ENCODE peak calls at places on chromosome 2, in seven cellular contexts. F is breast epithelium, B is neuronal stem cell, H is HepG2, W is cardiac fibroblast, P is cardiac muscle cell, Y is fibroblast of pulmonary artery. L is an unnamed sample.

GRCh38 chr2:101771226-101771906 is 73.9 kb downstream of the MAP4K4 start:
- DNase-seq in F (no peak), B (no peak), H (no peak), W (peak), P (no peak), Y (peak), L (no peak)

GRCh38 chr2:25062461-25062860 is 20.6 kb downstream of the EFR3B start:
- DNase-seq in F (peak), B (no peak), H (no peak), W (no peak), P (no peak), Y (no peak), L (no peak)

GRCh38 chr2:111688501-111688900 is 195.5 kb downstream of the ANAPC1 start:
- DNase-seq in F (no peak), B (no peak), H (no peak), W (no peak), P (no peak), Y (no peak), L (no peak)

GRCh38 chr2:195442458-195443175 is 214.4 kb upstream of the SLC39A10 start:
- DNase-seq in F (no peak), B (no peak), H (no peak), W (no peak), P (no peak), Y (no peak), L (no peak)

GRCh38 chr2:118670868-118671267 is 176.6 kb downstream of the EN1 start:
- DNase-seq in F (no peak), B (no peak), H (no peak), W (peak), P (peak), Y (peak), L (peak)

GRCh38 chr2:232838406-232838874 is 31.6 kb upstream of the SNORC start:
- DNase-seq in F (no peak), B (no peak), H (peak), W (peak), P (no peak), Y (no peak), L (peak)

GRCh38 chr2:149828506-149829210 is 241.1 kb upstream of the MMADHC start:
- DNase-seq in F (no peak), B (no peak), H (no peak), W (no peak), P (no peak), Y (no peak), L (no peak)

GRCh38 chr2:34423301-34423700 is 824.2 kb upstream of the FAM98A start:
- DNase-seq in F (no peak), B (no peak), H (no peak), W (no peak), P (no peak), Y (no peak), L (no peak)

GRCh38 chr2:46208766-46209165 is 88.4 kb upstream of the EPAS1 start:
- DNase-seq in F (no peak), B (no peak), H (no peak), W (no peak), P (no peak), Y (no peak), L (no peak)

GRCh38 chr2:133448195-133448594 is 120.1 kb downstream of the NCKAP5 start:
- DNase-seq in F (no peak), B (no peak), H (no peak), W (no peak), P (no peak), Y (no peak), L (no peak)

GRCh38 chr2:98508690-98509054 is 64.0 kb downstream of the INPP4A start:
- DNase-seq in F (no peak), B (no peak), H (no peak), W (peak), P (peak), Y (peak), L (no peak)

GRCh38 chr2:240795468-240795867 is 24.6 kb downstream of the KIF1A start:
- DNase-seq in F (no peak), B (no peak), H (no peak), W (no peak), P (no peak), Y (no peak), L (no peak)

GRCh38 chr2:98917031-98917459 is 19.0 kb downstream of the CRACDL start:
- DNase-seq in F (no peak), B (no peak), H (no peak), W (peak), P (peak), Y (peak), L (peak)

GRCh38 chr2:96737831-96738230 is 2.0 kb downstream of the LMAN2L start:
- DNase-seq in F (no peak), B (no peak), H (no peak), W (no peak), P (no peak), Y (no peak), L (no peak)

GRCh38 chr2:24858996-24859395 is 61.0 kb downstream of the ADCY3 start:
- DNase-seq in F (no peak), B (no peak), H (no peak), W (no peak), P (no peak), Y (no peak), L (no peak)

GRCh38 chr2:135615404-135615803 is 84.1 kb downstream of the R3HDM1 start:
- DNase-seq in F (no peak), B (no peak), H (no peak), W (no peak), P (no peak), Y (no peak), L (no peak)

GRCh38 chr2:12083081-12083569 is 336.7 kb downstream of the LPIN1 start:
- DNase-seq in F (no peak), B (no peak), H (no peak), W (no peak), P (no peak), Y (no peak), L (no peak)

GRCh38 chr2:217903142-217903858 is 99.5 kb downstream of the TNS1 start:
- DNase-seq in F (no peak), B (no peak), H (no peak), W (no peak), P (no peak), Y (no peak), L (no peak)
- H3K4me3 ChIP-seq in F (peak), B (no peak), H (peak), W (no peak), P (no peak), Y (no peak), L (no peak)

GRCh38 chr2:64403426-64403825 is 50.5 kb upstream of the LGALSL start:
- DNase-seq in F (no peak), B (no peak), H (no peak), W (no peak), P (no peak), Y (no peak), L (no peak)

GRCh38 chr2:64405476-64406406 is 48.2 kb upstream of the LGALSL start:
- DNase-seq in F (no peak), B (no peak), H (no peak), W (peak), P (peak), Y (peak), L (no peak)

GRCh38 chr2:64406407-64406774 is 47.6 kb upstream of the LGALSL start:
- DNase-seq in F (no peak), B (no peak), H (peak), W (no peak), P (no peak), Y (no peak), L (peak)

GRCh38 chr2:64404002-64404731 is 49.8 kb upstream of the LGALSL start:
- DNase-seq in F (peak), B (peak), H (peak), W (peak), P (peak), Y (peak), L (peak)

DNA sequence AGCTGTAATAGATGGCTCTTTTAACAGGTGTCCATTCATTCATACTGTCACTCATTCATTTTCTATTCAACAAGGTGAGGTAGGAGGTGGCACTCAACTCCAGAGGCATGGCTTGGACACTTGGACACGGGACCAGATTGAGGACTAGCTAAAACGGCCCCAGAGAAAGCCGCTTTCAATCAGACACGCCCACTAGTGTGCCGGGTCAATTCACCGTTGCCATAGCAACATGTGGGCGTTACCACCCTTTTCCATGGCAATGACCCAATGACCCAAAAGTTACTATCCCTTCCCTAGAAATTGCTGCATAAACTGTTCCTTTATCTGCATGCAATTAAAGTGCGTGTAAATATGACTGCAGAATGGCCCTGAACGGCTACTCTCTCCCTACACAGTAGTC is 49.2 kb upstream of the LGALSL start:
- DNase-seq in F (no peak), B (peak), H (peak), W (peak), P (peak), Y (peak), L (peak)
- H3K4me3 ChIP-seq in F (peak), B (peak), H (peak), W (no peak), P (no peak), Y (no peak), L (no peak)

GRCh38 chr2:27206346-27206745 is 5.5 kb upstream of the ATRAID start:
- DNase-seq in F (no peak), B (no peak), H (no peak), W (no peak), P (no peak), Y (no peak), L (no peak)
- H3K4me3 ChIP-seq in F (no peak), B (no peak), H (no peak), W (no peak), P (no peak), Y (no peak), L (no peak)

DNA sequence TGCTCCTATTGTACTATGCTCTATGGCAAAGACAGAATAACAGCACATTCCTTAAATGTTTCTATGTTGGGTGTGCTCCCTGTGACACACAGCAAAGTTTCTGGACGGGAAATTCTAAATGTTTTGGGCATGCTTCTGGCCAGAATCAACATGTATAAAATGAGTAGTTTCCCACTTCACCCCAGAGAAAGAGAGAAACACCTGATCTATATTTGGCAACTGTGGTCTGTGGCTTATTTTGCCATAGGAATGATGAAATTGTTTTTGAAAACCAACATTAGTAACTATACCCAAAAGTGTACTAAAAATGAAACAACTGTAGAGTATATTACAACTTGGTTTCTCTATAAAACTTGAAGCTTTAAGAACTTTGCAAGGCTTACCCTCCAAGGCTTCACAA is 89.1 kb downstream of the RAD51AP2 start:
- DNase-seq in F (no peak), B (no peak), H (no peak), W (peak), P (no peak), Y (peak), L (no peak)
- H3K4me3 ChIP-seq in F (no peak), B (no peak), H (no peak), W (no peak), P (no peak), Y (no peak), L (no peak)

GRCh38 chr2:95399061-95399460 is 3.4 kb upstream of the FAHD2A start:
- DNase-seq in F (no peak), B (no peak), H (no peak), W (no peak), P (no peak), Y (no peak), L (no peak)

GRCh38 chr2:95402370-95403203 is at the start of gene FAHD2A:
- DNase-seq in F (peak), B (peak), H (peak), W (peak), P (peak), Y (peak), L (peak)

DNA sequence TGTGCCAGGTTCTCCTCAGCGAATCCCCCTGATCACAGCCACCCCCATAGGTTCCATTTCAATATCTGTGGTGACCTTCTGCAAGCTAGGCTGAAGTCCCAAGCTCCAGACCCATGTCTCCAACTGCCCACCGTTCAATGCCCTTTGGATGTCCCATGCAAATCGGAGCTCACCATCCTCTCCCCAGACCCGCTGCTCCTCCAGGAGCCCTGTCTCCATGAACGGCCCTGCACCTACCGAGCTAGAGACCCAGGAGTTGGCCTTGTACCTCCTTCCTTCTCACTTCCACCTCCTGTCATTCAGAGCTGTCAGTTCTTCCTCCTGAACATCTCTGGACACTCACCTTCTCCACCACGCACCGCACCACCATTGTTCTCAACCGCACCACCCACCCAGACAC is 1.0 kb upstream of the FAHD2A start:
- DNase-seq in F (no peak), B (no peak), H (no peak), W (no peak), P (no peak), Y (no peak), L (no peak)
- H3K4me3 ChIP-seq in F (peak), B (no peak), H (peak), W (no peak), P (peak), Y (peak), L (no peak)

DNA sequence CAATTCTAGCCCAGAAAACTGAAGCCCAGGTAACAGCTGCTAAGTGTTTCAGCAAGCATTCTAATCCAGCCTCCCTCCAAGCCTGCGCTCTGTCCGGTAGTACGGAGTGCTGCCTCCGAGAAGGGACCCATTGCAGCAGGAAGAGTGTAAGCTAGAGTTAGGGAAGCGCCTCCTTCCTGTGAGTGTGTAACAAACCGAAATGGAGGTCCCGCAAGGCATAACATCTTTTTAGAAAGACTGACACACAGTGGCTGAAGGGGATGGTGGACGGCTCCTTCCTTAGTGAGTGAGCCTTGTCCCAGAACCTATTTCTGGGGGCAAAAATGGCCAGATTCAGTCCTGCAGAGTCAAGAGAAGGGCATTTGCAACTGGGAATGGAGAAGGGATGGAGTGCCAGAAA is 12.2 kb downstream of the PKDCC start:
- DNase-seq in F (no peak), B (no peak), H (no peak), W (no peak), P (no peak), Y (no peak), L (no peak)
- H3K4me3 ChIP-seq in F (no peak), B (no peak), H (no peak), W (no peak), P (no peak), Y (no peak), L (no peak)

GRCh38 chr2:91477731-91478672 is 2786.5 kb downstream of the RPIA start:
- DNase-seq in F (peak), B (peak), H (no peak), W (no peak), P (peak), Y (no peak), L (peak)
- H3K4me3 ChIP-seq in F (peak), B (peak), H (peak), W (peak), P (peak), Y (peak), L (no peak)

GRCh38 chr2:7730990-7731389 is 813.8 kb downstream of the RNF144A start:
- DNase-seq in F (no peak), B (no peak), H (no peak), W (no peak), P (no peak), Y (no peak), L (no peak)
- H3K4me3 ChIP-seq in F (no peak), B (no peak), H (no peak), W (no peak), P (no peak), Y (no peak), L (no peak)

DNA sequence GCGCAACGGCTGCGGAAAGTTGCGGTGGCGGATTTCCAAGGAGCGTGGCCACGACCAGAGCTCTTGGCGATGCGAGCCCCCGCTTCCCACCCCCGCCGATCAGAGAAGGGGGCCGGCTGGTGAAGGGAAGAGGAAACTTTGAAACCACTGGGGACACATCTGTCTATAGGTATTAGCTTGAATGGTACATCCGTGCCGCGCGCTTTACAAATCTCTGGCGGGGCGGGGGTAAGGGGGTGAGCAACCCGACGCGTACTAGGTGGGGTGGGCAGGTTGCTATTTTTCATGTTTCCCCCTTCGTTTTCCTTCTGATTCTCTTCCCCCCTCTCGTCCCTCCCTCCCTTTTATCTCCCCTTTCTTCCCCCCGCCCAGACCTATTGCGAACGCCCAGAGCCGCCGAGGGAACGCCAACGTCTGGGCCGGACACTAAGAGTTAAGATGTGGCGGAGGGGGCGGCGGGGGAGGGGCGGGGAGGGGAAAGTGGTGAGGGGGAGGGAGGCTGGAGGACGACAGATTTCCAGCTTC is 452 bp upstream of the POU3F3 start:
- DNase-seq in F (no peak), B (no peak), H (no peak), W (no peak), P (no peak), Y (no peak), L (no peak)
- H3K4me3 ChIP-seq in F (peak), B (peak), H (no peak), W (no peak), P (peak), Y (no peak), L (no peak)